ENCODE peak calls at places on chromosome 9, in six cellular contexts. One of them, this sample, is unnamed.

GRCh38 chr9:93852728-93853127 is 102.4 kb downstream of the BARX1 start:
- DNase-seq in mammary epithelial cell: no peak
- DNase-seq in PC-3: no peak
- DNase-seq in PC-9: no peak
- DNase-seq in breast epithelium: no peak
- DNase-seq in effector memory CD4-positive, alpha-beta T cell: no peak
- DNase-seq in this sample: no peak

GRCh38 chr9:121651295-121652036 is at the start of gene DAB2IP:
- DNase-seq in mammary epithelial cell: no peak
- DNase-seq in PC-3: peak; percentile 52
- DNase-seq in PC-9: no peak
- DNase-seq in breast epithelium: no peak
- DNase-seq in effector memory CD4-positive, alpha-beta T cell: no peak
- DNase-seq in this sample: no peak

GRCh38 chr9:38066167-38066906 is 2.7 kb downstream of the SHB start:
- DNase-seq in mammary epithelial cell: peak; percentile 52
- DNase-seq in PC-3: peak; percentile 22
- DNase-seq in PC-9: no peak
- DNase-seq in breast epithelium: no peak
- DNase-seq in effector memory CD4-positive, alpha-beta T cell: no peak
- DNase-seq in this sample: no peak

GRCh38 chr9:137382728-137383452 is 40.1 kb downstream of the EXD3 start:
- DNase-seq in mammary epithelial cell: no peak
- DNase-seq in PC-3: no peak
- DNase-seq in PC-9: no peak
- DNase-seq in breast epithelium: no peak
- DNase-seq in effector memory CD4-positive, alpha-beta T cell: no peak
- DNase-seq in this sample: no peak

GRCh38 chr9:120977321-120977720 is 50.7 kb upstream of the TRAF1 start:
- DNase-seq in mammary epithelial cell: no peak
- DNase-seq in PC-3: no peak
- DNase-seq in PC-9: no peak
- DNase-seq in breast epithelium: no peak
- DNase-seq in effector memory CD4-positive, alpha-beta T cell: no peak
- DNase-seq in this sample: no peak

GRCh38 chr9:15157371-15157770 is 149.6 kb downstream of the TTC39B start:
- DNase-seq in mammary epithelial cell: peak; percentile 49
- DNase-seq in PC-3: peak; percentile 32
- DNase-seq in PC-9: no peak
- DNase-seq in breast epithelium: no peak
- DNase-seq in effector memory CD4-positive, alpha-beta T cell: no peak
- DNase-seq in this sample: no peak

GRCh38 chr9:126158591-126159519 is 167.8 kb upstream of the MVB12B start:
- DNase-seq in mammary epithelial cell: no peak
- DNase-seq in PC-3: no peak
- DNase-seq in PC-9: no peak
- DNase-seq in breast epithelium: no peak
- DNase-seq in effector memory CD4-positive, alpha-beta T cell: no peak
- DNase-seq in this sample: no peak

GRCh38 chr9:20492772-20493171 is 129.5 kb downstream of the MLLT3 start:
- DNase-seq in mammary epithelial cell: no peak
- DNase-seq in PC-3: no peak
- DNase-seq in PC-9: no peak
- DNase-seq in breast epithelium: no peak
- DNase-seq in effector memory CD4-positive, alpha-beta T cell: no peak
- DNase-seq in this sample: no peak

GRCh38 chr9:18393340-18394130 is 80.4 kb upstream of the ADAMTSL1 start:
- DNase-seq in mammary epithelial cell: peak; percentile 98
- DNase-seq in PC-3: peak; percentile 92
- DNase-seq in PC-9: peak; percentile 72
- DNase-seq in breast epithelium: peak; percentile 72
- DNase-seq in effector memory CD4-positive, alpha-beta T cell: no peak
- DNase-seq in this sample: peak; percentile 90

GRCh38 chr9:121371495-121371911 is 1.5 kb upstream of the STOM start:
- DNase-seq in mammary epithelial cell: no peak
- DNase-seq in PC-3: no peak
- DNase-seq in PC-9: no peak
- DNase-seq in breast epithelium: no peak
- DNase-seq in effector memory CD4-positive, alpha-beta T cell: no peak
- DNase-seq in this sample: no peak

GRCh38 chr9:16501098-16501663 is 369.3 kb downstream of the BNC2 start:
- DNase-seq in mammary epithelial cell: peak; percentile 84
- DNase-seq in PC-3: peak; percentile 76
- DNase-seq in PC-9: peak; percentile 49
- DNase-seq in breast epithelium: no peak
- DNase-seq in effector memory CD4-positive, alpha-beta T cell: no peak
- DNase-seq in this sample: peak; percentile 37

DNA sequence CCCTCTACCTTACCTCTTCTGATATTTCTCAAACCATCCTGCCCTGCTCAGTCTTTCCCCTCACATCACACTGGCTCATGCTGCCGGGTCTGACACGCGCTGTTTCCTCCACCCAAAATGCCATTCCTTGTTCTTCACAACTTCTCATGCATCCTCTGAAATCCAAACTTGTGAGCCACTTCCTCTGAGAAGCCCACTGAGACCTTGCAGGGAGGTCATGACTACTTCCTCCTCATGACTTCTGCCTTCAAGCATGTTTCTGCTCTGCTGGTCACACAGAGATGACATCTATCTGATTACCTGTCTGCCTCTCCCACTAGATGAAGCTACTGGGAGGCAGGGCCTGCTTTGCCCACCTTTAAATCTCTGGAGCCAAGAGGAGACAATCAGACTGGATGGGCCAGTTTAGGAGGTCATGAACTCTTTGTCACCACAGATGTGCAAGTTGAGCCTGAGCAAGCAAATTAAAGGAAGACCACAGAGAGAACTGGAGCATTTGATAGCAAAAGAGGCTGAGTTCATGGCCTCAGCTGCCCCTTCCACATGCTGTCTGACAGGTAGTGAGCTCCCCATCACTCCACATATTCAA is 119.8 kb upstream of the TBC1D2 start:
- DNase-seq in mammary epithelial cell: peak; percentile 17
- DNase-seq in PC-3: peak; percentile 29
- DNase-seq in PC-9: peak; percentile 96
- DNase-seq in breast epithelium: no peak
- DNase-seq in effector memory CD4-positive, alpha-beta T cell: no peak
- DNase-seq in this sample: peak; percentile 27
- H3K27ac ChIP-seq in mammary epithelial cell: no peak overlapping the region
- H3K27ac ChIP-seq in PC-3: no peak overlapping the region
- H3K27ac ChIP-seq in PC-9: peak overlapping the region; percentile 71
- H3K27ac ChIP-seq in breast epithelium: no peak overlapping the region
- H3K27ac ChIP-seq in effector memory CD4-positive, alpha-beta T cell: no peak overlapping the region
- H3K27ac ChIP-seq in this sample: peak overlapping the region; percentile 80

DNA sequence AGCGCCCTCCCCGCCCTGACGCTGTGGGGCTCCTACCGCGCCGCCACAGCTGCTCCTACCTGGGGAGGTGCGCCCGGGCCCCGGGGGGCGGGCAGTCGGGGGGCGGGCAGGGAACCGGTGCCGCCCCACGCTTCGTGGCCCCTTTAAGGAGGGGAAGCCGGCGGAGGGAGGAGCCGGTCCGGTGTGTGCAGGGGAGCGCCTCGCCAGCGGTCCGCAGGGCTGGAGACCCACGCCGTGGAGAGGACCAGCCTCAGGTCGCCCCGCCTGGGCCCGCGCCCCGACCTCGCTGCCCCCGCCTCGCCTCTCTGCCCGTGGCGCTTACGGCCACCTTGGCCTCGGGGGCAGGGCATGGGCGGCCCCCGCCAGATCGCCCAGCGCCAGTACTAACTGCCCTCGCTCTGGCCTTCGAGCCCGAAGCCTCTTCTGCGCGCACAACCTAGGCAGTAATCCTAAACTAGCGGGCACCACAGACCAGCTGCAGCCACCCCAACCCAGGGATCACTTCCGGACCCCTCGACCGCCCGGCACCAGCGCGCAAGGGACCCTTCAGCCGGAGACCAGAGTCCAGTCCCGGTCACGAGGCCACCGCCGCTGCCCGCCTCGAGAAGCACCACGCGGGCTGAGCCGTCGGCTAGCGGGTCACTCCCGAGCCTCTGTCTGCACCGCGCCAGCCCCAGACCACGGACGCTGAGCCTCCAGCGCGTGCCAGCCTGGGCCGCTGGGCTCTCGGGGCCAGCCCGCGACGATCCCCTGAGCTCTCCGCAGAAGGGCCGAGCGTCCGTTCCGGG is at the start of gene FOXE1:
- DNase-seq in mammary epithelial cell: peak; percentile 35
- DNase-seq in PC-3: no peak
- DNase-seq in PC-9: no peak
- DNase-seq in breast epithelium: no peak
- DNase-seq in effector memory CD4-positive, alpha-beta T cell: no peak
- DNase-seq in this sample: no peak
- H3K27ac ChIP-seq in mammary epithelial cell: no peak within 1 kb of the TSS
- H3K27ac ChIP-seq in PC-3: no peak within 1 kb of the TSS
- H3K27ac ChIP-seq in PC-9: peak within 1 kb of the TSS; percentile 56
- H3K27ac ChIP-seq in breast epithelium: no peak within 1 kb of the TSS
- H3K27ac ChIP-seq in effector memory CD4-positive, alpha-beta T cell: no peak within 1 kb of the TSS
- H3K27ac ChIP-seq in this sample: no peak within 1 kb of the TSS

GRCh38 chr9:127525426-127526188 is 74.3 kb downstream of the LRSAM1 start:
- DNase-seq in mammary epithelial cell: no peak
- DNase-seq in PC-3: peak; percentile 56
- DNase-seq in PC-9: no peak
- DNase-seq in breast epithelium: no peak
- DNase-seq in effector memory CD4-positive, alpha-beta T cell: no peak
- DNase-seq in this sample: no peak
- H3K27ac ChIP-seq in mammary epithelial cell: no peak overlapping the region
- H3K27ac ChIP-seq in PC-3: no peak overlapping the region
- H3K27ac ChIP-seq in PC-9: no peak overlapping the region
- H3K27ac ChIP-seq in breast epithelium: no peak overlapping the region
- H3K27ac ChIP-seq in effector memory CD4-positive, alpha-beta T cell: no peak overlapping the region
- H3K27ac ChIP-seq in this sample: peak overlapping the region; percentile 72

GRCh38 chr9:83935276-83935890 is 14.2 kb upstream of the KIF27 start:
- DNase-seq in mammary epithelial cell: peak; percentile 63
- DNase-seq in PC-3: peak; percentile 63
- DNase-seq in PC-9: peak; percentile 76
- DNase-seq in breast epithelium: no peak
- DNase-seq in effector memory CD4-positive, alpha-beta T cell: no peak
- DNase-seq in this sample: peak; percentile 24
- H3K27ac ChIP-seq in mammary epithelial cell: peak overlapping the region; percentile 33
- H3K27ac ChIP-seq in PC-3: no peak overlapping the region
- H3K27ac ChIP-seq in PC-9: peak overlapping the region; percentile 15
- H3K27ac ChIP-seq in breast epithelium: peak overlapping the region; percentile 16
- H3K27ac ChIP-seq in effector memory CD4-positive, alpha-beta T cell: no peak overlapping the region
- H3K27ac ChIP-seq in this sample: peak overlapping the region; percentile 88

DNA sequence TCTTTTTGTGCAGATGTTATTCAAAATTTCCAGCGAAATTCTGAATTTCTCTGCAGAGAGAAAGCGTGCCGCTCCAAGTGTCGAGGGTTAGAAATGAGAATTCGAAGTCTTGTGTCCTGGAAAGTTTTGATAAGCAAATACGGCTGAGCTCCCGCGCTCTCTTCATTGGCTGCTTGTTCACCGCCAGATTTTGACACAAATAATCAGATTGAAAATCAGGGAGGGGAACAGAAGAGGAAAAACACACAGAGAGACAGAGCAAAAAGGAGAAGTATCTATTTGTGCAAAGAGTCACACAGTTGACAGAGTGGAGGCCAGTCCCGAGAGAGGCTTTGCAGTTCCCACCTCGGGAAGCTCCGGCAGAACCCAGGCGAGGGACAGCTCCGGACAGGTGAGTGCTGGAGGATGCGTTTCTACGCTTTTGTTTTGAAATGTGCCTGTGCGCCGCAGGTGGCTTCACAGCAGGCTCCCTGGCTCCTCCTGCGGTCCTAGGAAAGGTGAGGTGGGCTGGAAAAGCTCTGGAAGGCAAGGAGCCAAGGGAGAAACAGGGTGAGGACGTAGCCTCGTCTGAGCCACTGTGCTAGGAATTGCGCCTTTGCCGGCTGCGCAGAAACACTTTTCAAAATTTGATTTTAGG is at the start of gene GFI1B:
- DNase-seq in mammary epithelial cell: no peak
- DNase-seq in PC-3: peak; percentile 8
- DNase-seq in PC-9: no peak
- DNase-seq in breast epithelium: no peak
- DNase-seq in effector memory CD4-positive, alpha-beta T cell: no peak
- DNase-seq in this sample: no peak
- H3K27ac ChIP-seq in mammary epithelial cell: no peak within 1 kb of the TSS
- H3K27ac ChIP-seq in PC-3: no peak within 1 kb of the TSS
- H3K27ac ChIP-seq in PC-9: no peak within 1 kb of the TSS
- H3K27ac ChIP-seq in breast epithelium: no peak within 1 kb of the TSS
- H3K27ac ChIP-seq in effector memory CD4-positive, alpha-beta T cell: no peak within 1 kb of the TSS
- H3K27ac ChIP-seq in this sample: no peak within 1 kb of the TSS

GRCh38 chr9:86072393-86073016 is 26.9 kb downstream of the GOLM1 start:
- DNase-seq in mammary epithelial cell: no peak
- DNase-seq in PC-3: no peak
- DNase-seq in PC-9: no peak
- DNase-seq in breast epithelium: no peak
- DNase-seq in effector memory CD4-positive, alpha-beta T cell: no peak
- DNase-seq in this sample: no peak
- H3K27ac ChIP-seq in mammary epithelial cell: no peak overlapping the region
- H3K27ac ChIP-seq in PC-3: no peak overlapping the region
- H3K27ac ChIP-seq in PC-9: no peak overlapping the region
- H3K27ac ChIP-seq in breast epithelium: no peak overlapping the region
- H3K27ac ChIP-seq in effector memory CD4-positive, alpha-beta T cell: no peak overlapping the region
- H3K27ac ChIP-seq in this sample: no peak overlapping the region

GRCh38 chr9:112360047-112360804 is 19.7 kb upstream of the HSDL2 start:
- DNase-seq in mammary epithelial cell: peak; percentile 95
- DNase-seq in PC-3: peak; percentile 71
- DNase-seq in PC-9: peak; percentile 57
- DNase-seq in breast epithelium: no peak
- DNase-seq in effector memory CD4-positive, alpha-beta T cell: no peak
- DNase-seq in this sample: peak; percentile 33
- H3K27ac ChIP-seq in mammary epithelial cell: peak overlapping the region; percentile 64
- H3K27ac ChIP-seq in PC-3: peak overlapping the region; percentile 79
- H3K27ac ChIP-seq in PC-9: peak overlapping the region; percentile 35
- H3K27ac ChIP-seq in breast epithelium: no peak overlapping the region
- H3K27ac ChIP-seq in effector memory CD4-positive, alpha-beta T cell: no peak overlapping the region
- H3K27ac ChIP-seq in this sample: peak overlapping the region; percentile 39

GRCh38 chr9:128372188-128372641 is 1.0 kb downstream of the URM1 start:
- DNase-seq in mammary epithelial cell: peak; percentile 44
- DNase-seq in PC-3: peak; percentile 21
- DNase-seq in PC-9: no peak
- DNase-seq in breast epithelium: no peak
- DNase-seq in effector memory CD4-positive, alpha-beta T cell: no peak
- DNase-seq in this sample: no peak

GRCh38 chr9:128370367-128370751 is 815 bp upstream of the URM1 start:
- DNase-seq in mammary epithelial cell: peak; percentile 46
- DNase-seq in PC-3: no peak
- DNase-seq in PC-9: no peak
- DNase-seq in breast epithelium: no peak
- DNase-seq in effector memory CD4-positive, alpha-beta T cell: no peak
- DNase-seq in this sample: no peak

GRCh38 chr9:128370752-128371621 is at the start of gene URM1:
- DNase-seq in mammary epithelial cell: peak; percentile 98
- DNase-seq in PC-3: peak; percentile 95
- DNase-seq in PC-9: peak; percentile 97
- DNase-seq in breast epithelium: peak; percentile 95
- DNase-seq in effector memory CD4-positive, alpha-beta T cell: peak; percentile 91
- DNase-seq in this sample: peak; percentile 87

GRCh38 chr9:128372784-128373183 is 1.6 kb downstream of the URM1 start:
- DNase-seq in mammary epithelial cell: no peak
- DNase-seq in PC-3: peak; percentile 4
- DNase-seq in PC-9: no peak
- DNase-seq in breast epithelium: no peak
- DNase-seq in effector memory CD4-positive, alpha-beta T cell: no peak
- DNase-seq in this sample: no peak

GRCh38 chr9:128371622-128372117 is 496 bp downstream of the URM1 start:
- DNase-seq in mammary epithelial cell: no peak
- DNase-seq in PC-3: no peak
- DNase-seq in PC-9: no peak
- DNase-seq in breast epithelium: no peak
- DNase-seq in effector memory CD4-positive, alpha-beta T cell: no peak
- DNase-seq in this sample: no peak
- H3K27ac ChIP-seq in mammary epithelial cell: peak overlapping the region; percentile 74
- H3K27ac ChIP-seq in PC-3: peak overlapping the region; percentile 77
- H3K27ac ChIP-seq in PC-9: peak overlapping the region; percentile 54
- H3K27ac ChIP-seq in breast epithelium: peak overlapping the region; percentile 93
- H3K27ac ChIP-seq in effector memory CD4-positive, alpha-beta T cell: peak overlapping the region; percentile 90
- H3K27ac ChIP-seq in this sample: peak overlapping the region; percentile 92

This sample was measured in epithelial cell of prostate.